ENCODE peak calls at places on chromosomes 6 and 20, in nine cellular contexts. One of them, this sample, is unnamed.

GRCh38 chr6:90719321-90720195 is 132.7 kb upstream of the MAP3K7 start:
- DNase-seq in ovary: no peak
- DNase-seq in IMR-90: no peak
- DNase-seq in tibial nerve: no peak
- DNase-seq in gastrocnemius medialis: no peak
- DNase-seq in spleen: no peak
- DNase-seq in stomach: no peak
- DNase-seq in Peyer's patch: no peak
- DNase-seq in heart left ventricle: no peak
- DNase-seq in this sample: no peak

GRCh38 chr6:169046483-169047192 is 207.0 kb downstream of the THBS2 start:
- DNase-seq in ovary: no peak
- DNase-seq in IMR-90: peak; percentile 56
- DNase-seq in tibial nerve: no peak
- DNase-seq in gastrocnemius medialis: peak; percentile 85
- DNase-seq in spleen: no peak
- DNase-seq in stomach: no peak
- DNase-seq in Peyer's patch: no peak
- DNase-seq in heart left ventricle: no peak
- DNase-seq in this sample: peak; percentile 76

GRCh38 chr6:98970469-98970868 is 22.7 kb upstream of the FBXL4 start:
- DNase-seq in ovary: no peak
- DNase-seq in IMR-90: no peak
- DNase-seq in tibial nerve: no peak
- DNase-seq in gastrocnemius medialis: no peak
- DNase-seq in spleen: no peak
- DNase-seq in stomach: no peak
- DNase-seq in Peyer's patch: no peak
- DNase-seq in heart left ventricle: no peak
- DNase-seq in this sample: no peak

GRCh38 chr6:167726043-167726442 is 100.7 kb upstream of the AFDN start:
- DNase-seq in ovary: no peak
- DNase-seq in IMR-90: no peak
- DNase-seq in tibial nerve: no peak
- DNase-seq in gastrocnemius medialis: no peak
- DNase-seq in spleen: peak; percentile 11
- DNase-seq in stomach: no peak
- DNase-seq in Peyer's patch: no peak
- DNase-seq in heart left ventricle: no peak
- DNase-seq in this sample: no peak

GRCh38 chr6:4133941-4134838 is 1.2 kb downstream of the ECI2 start:
- DNase-seq in ovary: no peak
- DNase-seq in IMR-90: no peak
- DNase-seq in tibial nerve: peak; percentile 25
- DNase-seq in gastrocnemius medialis: peak; percentile 25
- DNase-seq in spleen: peak; percentile 78
- DNase-seq in stomach: peak; percentile 30
- DNase-seq in Peyer's patch: peak; percentile 37
- DNase-seq in heart left ventricle: peak; percentile 15
- DNase-seq in this sample: no peak

GRCh38 chr20:11248691-11249178 is 574.9 kb upstream of the JAG1 start:
- DNase-seq in ovary: no peak
- DNase-seq in IMR-90: no peak
- DNase-seq in tibial nerve: no peak
- DNase-seq in gastrocnemius medialis: no peak
- DNase-seq in spleen: no peak
- DNase-seq in stomach: no peak
- DNase-seq in Peyer's patch: no peak
- DNase-seq in heart left ventricle: no peak
- DNase-seq in this sample: no peak

GRCh38 chr6:37123957-37124729 is 45.8 kb upstream of the PIM1 start:
- DNase-seq in ovary: no peak
- DNase-seq in IMR-90: no peak
- DNase-seq in tibial nerve: no peak
- DNase-seq in gastrocnemius medialis: no peak
- DNase-seq in spleen: no peak
- DNase-seq in stomach: no peak
- DNase-seq in Peyer's patch: no peak
- DNase-seq in heart left ventricle: no peak
- DNase-seq in this sample: no peak

GRCh38 chr20:40880063-40880715 is 148.4 kb upstream of the TOP1 start:
- DNase-seq in ovary: no peak
- DNase-seq in IMR-90: no peak
- DNase-seq in tibial nerve: no peak
- DNase-seq in gastrocnemius medialis: no peak
- DNase-seq in spleen: no peak
- DNase-seq in stomach: no peak
- DNase-seq in Peyer's patch: no peak
- DNase-seq in heart left ventricle: no peak
- DNase-seq in this sample: no peak

GRCh38 chr6:111668410-111668809 is 62.7 kb upstream of the TRAF3IP2 start:
- DNase-seq in ovary: no peak
- DNase-seq in IMR-90: no peak
- DNase-seq in tibial nerve: no peak
- DNase-seq in gastrocnemius medialis: peak; percentile 86
- DNase-seq in spleen: no peak
- DNase-seq in stomach: no peak
- DNase-seq in Peyer's patch: no peak
- DNase-seq in heart left ventricle: no peak
- DNase-seq in this sample: no peak

GRCh38 chr6:148599967-148600426 is 146.8 kb upstream of the UST start:
- DNase-seq in ovary: no peak
- DNase-seq in IMR-90: peak; percentile 62
- DNase-seq in tibial nerve: no peak
- DNase-seq in gastrocnemius medialis: no peak
- DNase-seq in spleen: no peak
- DNase-seq in stomach: no peak
- DNase-seq in Peyer's patch: no peak
- DNase-seq in heart left ventricle: no peak
- DNase-seq in this sample: no peak

GRCh38 chr6:43459535-43459934 is 4.2 kb upstream of the DLK2 start:
- DNase-seq in ovary: no peak
- DNase-seq in IMR-90: no peak
- DNase-seq in tibial nerve: no peak
- DNase-seq in gastrocnemius medialis: no peak
- DNase-seq in spleen: no peak
- DNase-seq in stomach: no peak
- DNase-seq in Peyer's patch: no peak
- DNase-seq in heart left ventricle: no peak
- DNase-seq in this sample: no peak

DNA sequence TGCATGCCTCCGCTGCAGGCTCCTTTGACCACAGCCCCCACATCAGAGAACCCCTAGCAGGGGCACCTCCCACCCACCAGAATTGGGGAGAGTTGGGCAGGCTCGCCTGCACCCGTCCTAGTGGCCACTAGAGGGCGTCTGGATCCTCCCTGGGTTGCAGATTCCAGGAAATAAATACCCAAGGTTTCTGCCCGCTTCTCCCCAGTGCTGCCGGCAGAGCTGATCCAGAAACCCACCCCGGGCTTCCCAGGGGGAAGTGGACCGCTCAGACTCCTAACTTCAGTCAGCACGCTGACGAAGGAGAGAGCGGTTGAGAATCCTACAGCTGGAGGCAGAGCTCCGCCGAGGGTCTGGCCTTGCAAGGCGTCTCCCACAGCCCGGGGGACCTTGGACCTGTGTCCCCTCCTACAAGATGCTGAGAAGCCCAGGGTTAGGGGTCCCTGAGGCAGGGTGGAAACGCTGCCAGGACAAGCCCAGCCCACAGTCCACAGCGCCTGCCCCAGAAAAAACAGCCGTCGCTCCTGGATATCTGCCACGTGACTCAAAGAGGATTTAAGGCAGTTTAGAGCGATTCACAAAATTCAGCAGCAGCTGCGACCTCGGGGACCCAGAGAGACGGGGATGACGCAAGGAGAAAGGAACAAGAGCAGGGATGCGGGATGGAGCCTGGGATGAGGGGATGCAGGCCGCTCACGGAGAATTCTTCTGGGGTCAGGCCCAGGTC is 32.6 kb upstream of the PHACTR3 start:
- DNase-seq in ovary: peak; percentile 72
- DNase-seq in IMR-90: peak; percentile 38
- DNase-seq in tibial nerve: peak; percentile 50
- DNase-seq in gastrocnemius medialis: no peak
- DNase-seq in spleen: peak; percentile 86
- DNase-seq in stomach: peak; percentile 55
- DNase-seq in Peyer's patch: peak; percentile 22
- DNase-seq in heart left ventricle: peak; percentile 47
- DNase-seq in this sample: peak; percentile 90
- H3K4me3 ChIP-seq in ovary: peak overlapping the region; percentile 26
- H3K4me3 ChIP-seq in IMR-90: peak overlapping the region; percentile 20
- H3K4me3 ChIP-seq in tibial nerve: peak overlapping the region; percentile 38
- H3K4me3 ChIP-seq in gastrocnemius medialis: peak overlapping the region; percentile 31
- H3K4me3 ChIP-seq in spleen: peak overlapping the region; percentile 27
- H3K4me3 ChIP-seq in stomach: peak overlapping the region; percentile 48
- H3K4me3 ChIP-seq in Peyer's patch: peak overlapping the region; percentile 47
- H3K4me3 ChIP-seq in heart left ventricle: peak overlapping the region; percentile 28
- H3K4me3 ChIP-seq in this sample: peak overlapping the region; percentile 1

DNA sequence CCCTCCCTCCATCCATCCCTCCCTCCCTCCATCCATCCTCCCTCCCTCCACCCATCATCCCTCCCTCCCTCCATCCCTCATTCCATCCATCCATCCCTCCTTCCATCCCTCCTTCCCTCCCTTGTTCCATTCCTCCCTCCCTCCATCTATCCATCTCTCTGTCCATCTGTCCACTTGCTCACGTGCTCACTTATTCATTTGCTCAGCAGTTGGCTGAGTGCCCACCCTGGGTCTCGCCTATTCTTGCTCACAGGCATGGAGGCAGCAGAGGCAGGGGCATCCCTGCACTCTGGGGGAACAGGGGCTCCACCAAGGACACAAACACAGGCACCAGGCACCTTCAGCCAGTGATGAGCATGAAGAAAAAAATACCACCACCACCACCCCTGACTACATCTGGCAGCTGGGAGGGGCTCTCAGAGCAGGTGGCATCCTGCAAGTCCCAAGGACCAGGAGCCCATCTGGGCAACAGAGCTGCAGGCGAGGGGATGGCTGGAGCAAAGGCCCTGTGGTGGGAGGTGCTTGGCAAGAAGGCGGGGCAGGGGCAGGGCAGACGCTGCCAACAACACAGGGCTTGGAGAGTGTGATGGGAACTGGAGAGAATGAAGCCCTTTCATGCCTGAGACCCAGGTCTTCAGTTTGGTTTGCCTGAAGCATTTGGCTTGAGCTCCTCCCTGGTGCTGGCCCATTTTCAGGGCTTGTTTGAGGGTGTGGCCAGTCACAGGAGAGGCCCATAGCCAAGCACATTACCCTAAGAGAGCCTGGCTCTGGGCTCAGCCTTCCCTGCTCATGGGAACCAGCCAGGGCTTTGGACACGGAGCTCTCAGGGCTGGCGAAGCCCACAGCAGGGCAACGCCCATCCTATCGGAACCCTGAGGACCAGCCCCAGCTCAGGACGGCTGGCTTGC is 40.2 kb upstream of the MRGBP start:
- DNase-seq in ovary: no peak
- DNase-seq in IMR-90: no peak
- DNase-seq in tibial nerve: no peak
- DNase-seq in gastrocnemius medialis: no peak
- DNase-seq in spleen: peak; percentile 47
- DNase-seq in stomach: peak; percentile 46
- DNase-seq in Peyer's patch: no peak
- DNase-seq in heart left ventricle: no peak
- DNase-seq in this sample: no peak
- TF ChIP-seq POLR2A in ovary: no peak
- TF ChIP-seq POLR2A in IMR-90: no peak
- TF ChIP-seq POLR2A in tibial nerve: no peak
- TF ChIP-seq POLR2A in gastrocnemius medialis: no peak
- TF ChIP-seq POLR2A in spleen: no peak
- TF ChIP-seq POLR2A in stomach: no peak
- TF ChIP-seq POLR2A in Peyer's patch: no peak
- TF ChIP-seq POLR2A in heart left ventricle: no peak
- TF ChIP-seq POLR2A in this sample: no peak

GRCh38 chr20:19531446-19531845 is 226.6 kb upstream of the RIN2 start:
- DNase-seq in ovary: no peak
- DNase-seq in IMR-90: no peak
- DNase-seq in tibial nerve: no peak
- DNase-seq in gastrocnemius medialis: no peak
- DNase-seq in spleen: no peak
- DNase-seq in stomach: no peak
- DNase-seq in Peyer's patch: no peak
- DNase-seq in heart left ventricle: no peak
- DNase-seq in this sample: peak; percentile 8
- H3K4me3 ChIP-seq in ovary: no peak overlapping the region
- H3K4me3 ChIP-seq in IMR-90: no peak overlapping the region
- H3K4me3 ChIP-seq in tibial nerve: no peak overlapping the region
- H3K4me3 ChIP-seq in gastrocnemius medialis: no peak overlapping the region
- H3K4me3 ChIP-seq in spleen: no peak overlapping the region
- H3K4me3 ChIP-seq in stomach: no peak overlapping the region
- H3K4me3 ChIP-seq in Peyer's patch: no peak overlapping the region
- H3K4me3 ChIP-seq in heart left ventricle: no peak overlapping the region
- H3K4me3 ChIP-seq in this sample: no peak overlapping the region

GRCh38 chr6:156778615-156779205 is 1.5 kb downstream of the ARID1B start:
- DNase-seq in ovary: peak; percentile 55
- DNase-seq in IMR-90: no peak
- DNase-seq in tibial nerve: peak; percentile 23
- DNase-seq in gastrocnemius medialis: peak; percentile 51
- DNase-seq in spleen: peak; percentile 93
- DNase-seq in stomach: peak; percentile 56
- DNase-seq in Peyer's patch: peak; percentile 41
- DNase-seq in heart left ventricle: peak; percentile 66
- DNase-seq in this sample: peak; percentile 92
- TF ChIP-seq POLR2A in ovary: peak; percentile 20
- TF ChIP-seq POLR2A in IMR-90: no peak
- TF ChIP-seq POLR2A in tibial nerve: peak; percentile 11
- TF ChIP-seq POLR2A in gastrocnemius medialis: peak; percentile 17
- TF ChIP-seq POLR2A in spleen: no peak
- TF ChIP-seq POLR2A in stomach: no peak
- TF ChIP-seq POLR2A in Peyer's patch: peak; percentile 35
- TF ChIP-seq POLR2A in heart left ventricle: peak; percentile 30
- TF ChIP-seq POLR2A in this sample: no peak

GRCh38 chr6:159726918-159727716 is at the start of gene WTAP:
- DNase-seq in ovary: peak; percentile 98
- DNase-seq in IMR-90: peak; percentile 92
- DNase-seq in tibial nerve: peak; percentile 91
- DNase-seq in gastrocnemius medialis: peak; percentile 98
- DNase-seq in spleen: peak; percentile 100
- DNase-seq in stomach: peak; percentile 97
- DNase-seq in Peyer's patch: peak; percentile 96
- DNase-seq in heart left ventricle: peak; percentile 95
- DNase-seq in this sample: peak; percentile 95

GRCh38 chr6:159727717-159728440 is 573 bp downstream of the WTAP start:
- DNase-seq in ovary: no peak
- DNase-seq in IMR-90: no peak
- DNase-seq in tibial nerve: no peak
- DNase-seq in gastrocnemius medialis: no peak
- DNase-seq in spleen: no peak
- DNase-seq in stomach: no peak
- DNase-seq in Peyer's patch: no peak
- DNase-seq in heart left ventricle: no peak
- DNase-seq in this sample: no peak

GRCh38 chr6:159729598-159729997 is 2.3 kb downstream of the WTAP start:
- DNase-seq in ovary: no peak
- DNase-seq in IMR-90: peak; percentile 30
- DNase-seq in tibial nerve: no peak
- DNase-seq in gastrocnemius medialis: peak; percentile 82
- DNase-seq in spleen: no peak
- DNase-seq in stomach: no peak
- DNase-seq in Peyer's patch: no peak
- DNase-seq in heart left ventricle: no peak
- DNase-seq in this sample: no peak

GRCh38 chr6:159728552-159728951 is 1.2 kb downstream of the WTAP start:
- DNase-seq in ovary: no peak
- DNase-seq in IMR-90: no peak
- DNase-seq in tibial nerve: no peak
- DNase-seq in gastrocnemius medialis: no peak
- DNase-seq in spleen: no peak
- DNase-seq in stomach: no peak
- DNase-seq in Peyer's patch: no peak
- DNase-seq in heart left ventricle: no peak
- DNase-seq in this sample: no peak

GRCh38 chr6:159730277-159730676 is 3.0 kb downstream of the WTAP start:
- DNase-seq in ovary: no peak
- DNase-seq in IMR-90: no peak
- DNase-seq in tibial nerve: no peak
- DNase-seq in gastrocnemius medialis: no peak
- DNase-seq in spleen: no peak
- DNase-seq in stomach: no peak
- DNase-seq in Peyer's patch: no peak
- DNase-seq in heart left ventricle: no peak
- DNase-seq in this sample: no peak
- H3K4me3 ChIP-seq in ovary: no peak overlapping the region
- H3K4me3 ChIP-seq in IMR-90: no peak overlapping the region
- H3K4me3 ChIP-seq in tibial nerve: no peak overlapping the region
- H3K4me3 ChIP-seq in gastrocnemius medialis: no peak overlapping the region
- H3K4me3 ChIP-seq in spleen: no peak overlapping the region
- H3K4me3 ChIP-seq in stomach: peak overlapping the region; percentile 65
- H3K4me3 ChIP-seq in Peyer's patch: peak overlapping the region; percentile 82
- H3K4me3 ChIP-seq in heart left ventricle: no peak overlapping the region
- H3K4me3 ChIP-seq in this sample: no peak overlapping the region

This sample was measured in lower leg skin.